ENCODE peak calls at places on chromosomes 13 and 19, in five cellular contexts. J is fibroblast of mammary gland; Y is stimulated activated CD4-positive, alpha-beta T cell treated with anti-CD3 and anti-CD28 coated beads, Interleukin-1b, Interleukin-23, amount 100 ng/mL, for 1 hour; A is posterior cingulate gyrus; G is hippocampal formation. N is an unnamed sample.

GRCh38 chr19:12668937-12669271 is 2.3 kb downstream of the WDR83 start:
- DNase-seq in J (peak), Y (peak), A (peak), G (no peak), N (no peak)

GRCh38 chr19:23909222-23909621 is 5.5 kb upstream of the ZNF726 start:
- DNase-seq in J (no peak), Y (no peak), A (no peak), G (no peak), N (no peak)

GRCh38 chr19:343451-343931 is 1.1 kb downstream of the MIER2 start:
- DNase-seq in J (no peak), Y (no peak), A (peak), G (no peak), N (no peak)

GRCh38 chr13:75929074-75929473 is 292.9 kb downstream of the LMO7 start:
- DNase-seq in J (no peak), Y (no peak), A (no peak), G (no peak), N (no peak)

GRCh38 chr13:27619711-27620376 is 485 bp downstream of the LNX2 start:
- DNase-seq in J (peak), Y (peak), A (peak), G (no peak), N (no peak)

GRCh38 chr19:55632463-55632834 is 8.1 kb upstream of the ZNF784 start:
- DNase-seq in J (peak), Y (peak), A (peak), G (peak), N (peak)

GRCh38 chr13:35992964-35993363 is 138.2 kb downstream of the DCLK1 start:
- DNase-seq in J (peak), Y (no peak), A (no peak), G (peak), N (no peak)

GRCh38 chr19:4537953-4538600 is 1.8 kb downstream of the LRG1 start:
- DNase-seq in J (no peak), Y (no peak), A (no peak), G (no peak), N (no peak)

GRCh38 chr19:29724102-29724641 is 9.1 kb upstream of the C19orf12 start:
- DNase-seq in J (no peak), Y (peak), A (peak), G (no peak), N (no peak)

GRCh38 chr19:50264483-50265186 is 61.2 kb downstream of the MYH14 start:
- DNase-seq in J (peak), Y (no peak), A (no peak), G (no peak), N (no peak)

GRCh38 chr19:35940078-35940775 is 4.1 kb downstream of the LRFN3 start:
- DNase-seq in J (no peak), Y (no peak), A (no peak), G (no peak), N (no peak)

GRCh38 chr19:30028118-30028991 is 86.3 kb downstream of the URI1 start:
- DNase-seq in J (no peak), Y (no peak), A (no peak), G (no peak), N (no peak)

GRCh38 chr13:31246918-31247317 is 47.1 kb downstream of the B3GLCT start:
- DNase-seq in J (no peak), Y (no peak), A (no peak), G (no peak), N (no peak)

GRCh38 chr19:39352549-39353285 is 10.5 kb downstream of the SAMD4B start:
- DNase-seq in J (peak), Y (no peak), A (peak), G (no peak), N (no peak)

GRCh38 chr19:55537741-55538111 is 793 bp upstream of the SBK2 start:
- DNase-seq in J (no peak), Y (no peak), A (no peak), G (no peak), N (no peak)

GRCh38 chr13:71998223-71998622 is 131.2 kb upstream of the DACH1 start:
- DNase-seq in J (no peak), Y (no peak), A (no peak), G (no peak), N (no peak)

GRCh38 chr13:40146586-40147240 is 491.3 kb downstream of the COG6 start:
- DNase-seq in J (no peak), Y (no peak), A (no peak), G (no peak), N (no peak)

GRCh38 chr19:48539503-48540096 is 12.4 kb upstream of the SULT2B1 start:
- DNase-seq in J (peak), Y (no peak), A (peak), G (no peak), N (no peak)

GRCh38 chr13:40801255-40802217 is 12.1 kb downstream of the SLC25A15 start:
- DNase-seq in J (no peak), Y (no peak), A (no peak), G (no peak), N (no peak)

GRCh38 chr13:109595466-109595865 is 190.9 kb downstream of the IRS2 start:
- DNase-seq in J (peak), Y (no peak), A (no peak), G (no peak), N (no peak)

GRCh38 chr19:17614476-17614875 is 59.0 kb downstream of the COLGALT1 start:
- DNase-seq in J (no peak), Y (no peak), A (no peak), G (no peak), N (no peak)

GRCh38 chr13:111951982-111952565 is 114.9 kb upstream of the SOX1 start:
- DNase-seq in J (no peak), Y (no peak), A (no peak), G (no peak), N (no peak)

GRCh38 chr13:74555291-74556001 is 421.2 kb upstream of the KLF12 start:
- DNase-seq in J (no peak), Y (no peak), A (no peak), G (no peak), N (no peak)

GRCh38 chr19:33350538-33351309 is 22.8 kb upstream of the CEBPG start:
- DNase-seq in J (peak), Y (no peak), A (peak), G (peak), N (no peak)

GRCh38 chr19:16825312-16826168 is 3.7 kb upstream of the SIN3B start:
- DNase-seq in J (peak), Y (no peak), A (peak), G (peak), N (no peak)

GRCh38 chr13:100130092-100130491 is 41.2 kb downstream of the PCCA start:
- DNase-seq in J (peak), Y (no peak), A (no peak), G (peak), N (no peak)

GRCh38 chr13:50299546-50300249 is 284.5 kb downstream of the KCNRG start:
- DNase-seq in J (no peak), Y (no peak), A (no peak), G (no peak), N (no peak)

GRCh38 chr19:28351761-28352160 is 861.2 kb downstream of the UQCRFS1 start:
- DNase-seq in J (peak), Y (no peak), A (no peak), G (no peak), N (no peak)

GRCh38 chr19:49831592-49831991 is 13.5 kb downstream of the MED25 start:
- DNase-seq in J (no peak), Y (no peak), A (no peak), G (no peak), N (no peak)

GRCh38 chr19:53621885-53622710 is 9.7 kb upstream of the DPRX start:
- DNase-seq in J (no peak), Y (no peak), A (no peak), G (no peak), N (no peak)

GRCh38 chr19:17765069-17765618 is 13.9 kb downstream of the FCHO1 start:
- DNase-seq in J (no peak), Y (no peak), A (no peak), G (peak), N (no peak)

GRCh38 chr19:29662604-29663404 is 2.5 kb upstream of the PLEKHF1 start:
- DNase-seq in J (peak), Y (no peak), A (peak), G (no peak), N (no peak)

GRCh38 chr13:33348366-33348765 is 62.8 kb upstream of the STARD13 start:
- DNase-seq in J (peak), Y (no peak), A (no peak), G (no peak), N (no peak)

GRCh38 chr13:33230178-33230881 is 55.2 kb downstream of the STARD13 start:
- DNase-seq in J (peak), Y (no peak), A (no peak), G (no peak), N (no peak)